ENCODE peak calls at places on chromosomes 2 and 18, in seven cellular contexts. One of them, this sample, is unnamed.

GRCh38 chr2:138494265-138494966 is 7.2 kb upstream of the SPOPL start:
- DNase-seq in GM12891: no peak
- DNase-seq in tibial nerve: no peak
- DNase-seq in esophagus squamous epithelium: no peak
- DNase-seq in Peyer's patch: no peak
- DNase-seq in NB4: no peak
- DNase-seq in heart left ventricle: no peak
- DNase-seq in this sample: no peak

GRCh38 chr18:57175550-57175949 is 28.7 kb downstream of the BOD1L2 start:
- DNase-seq in GM12891: no peak
- DNase-seq in tibial nerve: no peak
- DNase-seq in esophagus squamous epithelium: no peak
- DNase-seq in Peyer's patch: no peak
- DNase-seq in NB4: peak; percentile 22
- DNase-seq in heart left ventricle: no peak
- DNase-seq in this sample: no peak

GRCh38 chr18:9530226-9531009 is 55.1 kb downstream of the RALBP1 start:
- DNase-seq in GM12891: no peak
- DNase-seq in tibial nerve: no peak
- DNase-seq in esophagus squamous epithelium: no peak
- DNase-seq in Peyer's patch: no peak
- DNase-seq in NB4: peak; percentile 62
- DNase-seq in heart left ventricle: no peak
- DNase-seq in this sample: no peak

GRCh38 chr18:6242004-6242403 is 172.7 kb downstream of the L3MBTL4 start:
- DNase-seq in GM12891: no peak
- DNase-seq in tibial nerve: no peak
- DNase-seq in esophagus squamous epithelium: no peak
- DNase-seq in Peyer's patch: no peak
- DNase-seq in NB4: no peak
- DNase-seq in heart left ventricle: no peak
- DNase-seq in this sample: no peak

GRCh38 chr2:16123421-16123820 is 183.1 kb downstream of the MYCN start:
- DNase-seq in GM12891: no peak
- DNase-seq in tibial nerve: no peak
- DNase-seq in esophagus squamous epithelium: no peak
- DNase-seq in Peyer's patch: no peak
- DNase-seq in NB4: no peak
- DNase-seq in heart left ventricle: no peak
- DNase-seq in this sample: no peak

GRCh38 chr2:38690499-38691420 is 24.8 kb downstream of the GALM start:
- DNase-seq in GM12891: no peak
- DNase-seq in tibial nerve: no peak
- DNase-seq in esophagus squamous epithelium: no peak
- DNase-seq in Peyer's patch: no peak
- DNase-seq in NB4: peak; percentile 25
- DNase-seq in heart left ventricle: no peak
- DNase-seq in this sample: peak; percentile 83

GRCh38 chr2:232838406-232838874 is 31.6 kb upstream of the SNORC start:
- DNase-seq in GM12891: peak; percentile 25
- DNase-seq in tibial nerve: no peak
- DNase-seq in esophagus squamous epithelium: no peak
- DNase-seq in Peyer's patch: peak; percentile 50
- DNase-seq in NB4: peak; percentile 90
- DNase-seq in heart left ventricle: no peak
- DNase-seq in this sample: no peak

GRCh38 chr18:79774111-79774510 is 23.6 kb upstream of the KCNG2 start:
- DNase-seq in GM12891: no peak
- DNase-seq in tibial nerve: no peak
- DNase-seq in esophagus squamous epithelium: no peak
- DNase-seq in Peyer's patch: no peak
- DNase-seq in NB4: no peak
- DNase-seq in heart left ventricle: no peak
- DNase-seq in this sample: no peak

GRCh38 chr2:175955168-175955567 is 46.9 kb downstream of the LNPK start:
- DNase-seq in GM12891: no peak
- DNase-seq in tibial nerve: no peak
- DNase-seq in esophagus squamous epithelium: no peak
- DNase-seq in Peyer's patch: no peak
- DNase-seq in NB4: no peak
- DNase-seq in heart left ventricle: no peak
- DNase-seq in this sample: no peak

GRCh38 chr18:42157878-42158277 is 202.8 kb downstream of the PIK3C3 start:
- DNase-seq in GM12891: no peak
- DNase-seq in tibial nerve: no peak
- DNase-seq in esophagus squamous epithelium: no peak
- DNase-seq in Peyer's patch: no peak
- DNase-seq in NB4: no peak
- DNase-seq in heart left ventricle: no peak
- DNase-seq in this sample: no peak

GRCh38 chr2:60707750-60708371 is 48.2 kb upstream of the PAPOLG start:
- DNase-seq in GM12891: peak; percentile 40
- DNase-seq in tibial nerve: no peak
- DNase-seq in esophagus squamous epithelium: no peak
- DNase-seq in Peyer's patch: no peak
- DNase-seq in NB4: peak; percentile 59
- DNase-seq in heart left ventricle: no peak
- DNase-seq in this sample: peak; percentile 13

GRCh38 chr2:96174251-96175144 is 29.3 kb upstream of the DUSP2 start:
- DNase-seq in GM12891: peak; percentile 44
- DNase-seq in tibial nerve: peak; percentile 36
- DNase-seq in esophagus squamous epithelium: no peak
- DNase-seq in Peyer's patch: peak; percentile 81
- DNase-seq in NB4: peak; percentile 86
- DNase-seq in heart left ventricle: peak; percentile 68
- DNase-seq in this sample: peak; percentile 68

GRCh38 chr2:234422895-234423505 is 73.9 kb downstream of the ARL4C start:
- DNase-seq in GM12891: no peak
- DNase-seq in tibial nerve: no peak
- DNase-seq in esophagus squamous epithelium: no peak
- DNase-seq in Peyer's patch: peak; percentile 70
- DNase-seq in NB4: no peak
- DNase-seq in heart left ventricle: no peak
- DNase-seq in this sample: no peak

GRCh38 chr2:57443985-57444501 is 602.6 kb upstream of the VRK2 start:
- DNase-seq in GM12891: no peak
- DNase-seq in tibial nerve: no peak
- DNase-seq in esophagus squamous epithelium: no peak
- DNase-seq in Peyer's patch: no peak
- DNase-seq in NB4: peak; percentile 49
- DNase-seq in heart left ventricle: no peak
- DNase-seq in this sample: no peak

GRCh38 chr2:182193291-182193690 is 207.6 kb downstream of the PPP1R1C start:
- DNase-seq in GM12891: no peak
- DNase-seq in tibial nerve: no peak
- DNase-seq in esophagus squamous epithelium: no peak
- DNase-seq in Peyer's patch: no peak
- DNase-seq in NB4: no peak
- DNase-seq in heart left ventricle: no peak
- DNase-seq in this sample: no peak

GRCh38 chr2:190679813-190680591 is 31.1 kb downstream of the NAB1 start:
- DNase-seq in GM12891: no peak
- DNase-seq in tibial nerve: no peak
- DNase-seq in esophagus squamous epithelium: no peak
- DNase-seq in Peyer's patch: peak; percentile 76
- DNase-seq in NB4: peak; percentile 61
- DNase-seq in heart left ventricle: peak; percentile 27
- DNase-seq in this sample: no peak

GRCh38 chr2:188050716-188051115 is 241.0 kb upstream of the GULP1 start:
- DNase-seq in GM12891: no peak
- DNase-seq in tibial nerve: no peak
- DNase-seq in esophagus squamous epithelium: no peak
- DNase-seq in Peyer's patch: no peak
- DNase-seq in NB4: no peak
- DNase-seq in heart left ventricle: no peak
- DNase-seq in this sample: no peak

GRCh38 chr2:205024822-205025518 is 479.7 kb downstream of the PARD3B start:
- DNase-seq in GM12891: no peak
- DNase-seq in tibial nerve: no peak
- DNase-seq in esophagus squamous epithelium: no peak
- DNase-seq in Peyer's patch: peak; percentile 15
- DNase-seq in NB4: peak; percentile 68
- DNase-seq in heart left ventricle: peak; percentile 40
- DNase-seq in this sample: peak; percentile 42

GRCh38 chr2:224039770-224040088 is 643 bp upstream of the SERPINE2 start:
- DNase-seq in GM12891: no peak
- DNase-seq in tibial nerve: no peak
- DNase-seq in esophagus squamous epithelium: no peak
- DNase-seq in Peyer's patch: no peak
- DNase-seq in NB4: no peak
- DNase-seq in heart left ventricle: no peak
- DNase-seq in this sample: no peak

GRCh38 chr2:233003658-233004555 is 9.1 kb downstream of the NGEF start:
- DNase-seq in GM12891: no peak
- DNase-seq in tibial nerve: no peak
- DNase-seq in esophagus squamous epithelium: no peak
- DNase-seq in Peyer's patch: no peak
- DNase-seq in NB4: no peak
- DNase-seq in heart left ventricle: no peak
- DNase-seq in this sample: no peak

GRCh38 chr2:26889796-26890195 is 41.9 kb downstream of the DPYSL5 start:
- DNase-seq in GM12891: no peak
- DNase-seq in tibial nerve: no peak
- DNase-seq in esophagus squamous epithelium: no peak
- DNase-seq in Peyer's patch: no peak
- DNase-seq in NB4: no peak
- DNase-seq in heart left ventricle: no peak
- DNase-seq in this sample: no peak

GRCh38 chr2:223944704-223945531 is at the start of gene WDFY1:
- DNase-seq in GM12891: peak; percentile 88
- DNase-seq in tibial nerve: peak; percentile 67
- DNase-seq in esophagus squamous epithelium: peak; percentile 33
- DNase-seq in Peyer's patch: peak; percentile 79
- DNase-seq in NB4: peak; percentile 92
- DNase-seq in heart left ventricle: peak; percentile 90
- DNase-seq in this sample: peak; percentile 83

GRCh38 chr2:201643216-201643651 is at the start of gene TMEM237:
- DNase-seq in GM12891: peak; percentile 51
- DNase-seq in tibial nerve: peak; percentile 29
- DNase-seq in esophagus squamous epithelium: no peak
- DNase-seq in Peyer's patch: peak; percentile 66
- DNase-seq in NB4: peak; percentile 62
- DNase-seq in heart left ventricle: peak; percentile 56
- DNase-seq in this sample: peak; percentile 36

DNA sequence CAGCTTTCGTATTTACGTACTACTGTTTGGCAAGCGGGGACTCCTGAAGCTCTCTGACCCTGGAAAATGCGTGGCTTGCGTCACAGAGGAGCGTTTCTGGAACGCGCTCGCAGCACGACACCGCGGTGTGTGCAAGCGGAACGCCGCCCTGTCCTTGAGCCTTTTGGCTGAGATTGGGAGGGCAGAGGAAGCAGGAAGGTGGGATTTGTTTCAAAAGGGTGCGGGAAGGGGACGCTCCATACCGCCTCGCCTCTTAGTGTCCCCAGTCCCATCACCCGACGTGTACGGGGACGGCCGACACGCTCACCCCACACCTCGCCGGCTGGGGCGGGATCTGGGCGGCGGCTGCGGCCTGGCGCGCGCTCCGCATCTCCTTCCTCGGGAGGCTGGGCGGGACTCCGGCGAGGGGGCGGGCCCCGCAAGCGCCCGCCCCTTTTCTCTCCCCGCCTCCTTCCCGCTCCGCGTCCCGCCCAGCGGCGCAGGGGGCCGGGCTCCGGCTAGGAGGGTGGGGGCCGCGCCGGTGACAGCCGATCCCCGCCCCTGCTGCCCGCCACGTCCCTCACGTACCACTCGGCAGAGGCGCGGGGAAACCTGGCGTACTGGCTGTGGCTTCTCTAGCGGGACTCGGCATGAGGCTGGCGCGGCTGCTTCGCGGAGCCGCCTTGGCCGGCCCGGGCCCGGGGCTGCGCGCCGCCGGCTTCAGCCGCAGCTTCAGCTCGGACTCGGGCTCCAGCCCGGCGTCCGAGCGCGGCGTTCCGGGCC is at the start of gene PDK1:
- DNase-seq in GM12891: peak; percentile 77
- DNase-seq in tibial nerve: peak; percentile 66
- DNase-seq in esophagus squamous epithelium: peak; percentile 68
- DNase-seq in Peyer's patch: peak; percentile 84
- DNase-seq in NB4: peak; percentile 95
- DNase-seq in heart left ventricle: peak; percentile 90
- DNase-seq in this sample: peak; percentile 80
- TF ChIP-seq POLR2A in GM12891: peak; percentile 82
- TF ChIP-seq POLR2A in tibial nerve: peak; percentile 51
- TF ChIP-seq POLR2A in esophagus squamous epithelium: peak; percentile 86
- TF ChIP-seq POLR2A in Peyer's patch: peak; percentile 68
- TF ChIP-seq POLR2A in NB4: peak; percentile 76
- TF ChIP-seq POLR2A in heart left ventricle: peak; percentile 79
- TF ChIP-seq POLR2A in this sample: peak; percentile 82

DNA sequence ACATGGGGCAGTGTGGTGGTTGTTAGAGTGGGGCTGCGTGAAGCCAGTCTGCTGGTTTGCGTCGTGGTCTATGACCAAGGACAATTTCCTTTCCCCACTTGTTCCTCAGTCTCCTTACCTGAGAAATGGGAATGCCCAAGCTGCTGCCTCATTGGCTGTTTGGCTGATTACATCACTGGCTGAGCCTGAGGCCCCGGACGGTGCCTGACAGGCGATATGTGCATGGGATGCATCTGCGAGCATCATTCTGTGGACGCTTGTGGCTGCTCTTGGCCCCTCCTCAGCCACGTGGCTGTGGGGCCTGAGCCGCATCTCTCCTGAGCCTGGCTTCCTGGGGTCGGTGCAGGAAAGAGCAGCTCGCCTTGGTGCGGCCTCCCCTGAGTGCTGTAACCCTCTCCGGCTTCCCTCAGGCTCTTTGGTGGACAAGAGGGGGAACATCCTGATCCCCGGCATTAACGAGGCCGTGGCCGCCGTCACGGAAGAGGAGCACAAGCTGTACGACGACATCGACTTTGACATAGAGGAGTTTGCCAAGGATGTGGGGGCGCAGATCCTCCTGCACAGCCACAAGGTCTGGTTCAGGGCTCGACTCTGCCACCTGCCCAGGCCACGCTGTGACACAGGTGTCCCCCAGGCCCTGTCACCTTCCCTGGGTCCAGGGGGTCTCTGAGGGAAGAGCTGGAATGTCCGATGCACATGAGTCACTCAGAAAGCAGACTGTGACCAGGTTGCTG is 17.2 kb downstream of the CNDP2 start:
- DNase-seq in GM12891: no peak
- DNase-seq in tibial nerve: no peak
- DNase-seq in esophagus squamous epithelium: no peak
- DNase-seq in Peyer's patch: no peak
- DNase-seq in NB4: no peak
- DNase-seq in heart left ventricle: no peak
- DNase-seq in this sample: no peak
- TF ChIP-seq POLR2A in GM12891: no peak
- TF ChIP-seq POLR2A in tibial nerve: no peak
- TF ChIP-seq POLR2A in esophagus squamous epithelium: no peak
- TF ChIP-seq POLR2A in Peyer's patch: no peak
- TF ChIP-seq POLR2A in NB4: no peak
- TF ChIP-seq POLR2A in heart left ventricle: no peak
- TF ChIP-seq POLR2A in this sample: no peak

GRCh38 chr18:7273301-7273911 is 42.5 kb downstream of the LRRC30 start:
- DNase-seq in GM12891: no peak
- DNase-seq in tibial nerve: peak; percentile 20
- DNase-seq in esophagus squamous epithelium: no peak
- DNase-seq in Peyer's patch: no peak
- DNase-seq in NB4: peak; percentile 84
- DNase-seq in heart left ventricle: peak; percentile 78
- DNase-seq in this sample: peak; percentile 56
- TF ChIP-seq POLR2A in GM12891: no peak
- TF ChIP-seq POLR2A in tibial nerve: no peak
- TF ChIP-seq POLR2A in esophagus squamous epithelium: no peak
- TF ChIP-seq POLR2A in Peyer's patch: no peak
- TF ChIP-seq POLR2A in NB4: no peak
- TF ChIP-seq POLR2A in heart left ventricle: no peak
- TF ChIP-seq POLR2A in this sample: no peak

GRCh38 chr18:46821856-46822711 is 65.2 kb upstream of the ST8SIA5 start:
- DNase-seq in GM12891: no peak
- DNase-seq in tibial nerve: no peak
- DNase-seq in esophagus squamous epithelium: no peak
- DNase-seq in Peyer's patch: no peak
- DNase-seq in NB4: peak; percentile 7
- DNase-seq in heart left ventricle: no peak
- DNase-seq in this sample: no peak
- TF ChIP-seq POLR2A in GM12891: no peak
- TF ChIP-seq POLR2A in tibial nerve: no peak
- TF ChIP-seq POLR2A in esophagus squamous epithelium: no peak
- TF ChIP-seq POLR2A in Peyer's patch: no peak
- TF ChIP-seq POLR2A in NB4: no peak
- TF ChIP-seq POLR2A in heart left ventricle: no peak
- TF ChIP-seq POLR2A in this sample: no peak